ENCODE peak calls at places on chromosome 13, in five cellular contexts. One of them, this sample, is unnamed.
A peak's percentile ranks its signal among the peaks of the same experiment; 100 is the strongest.

GRCh38 chr13:106373989-106374572 is 161.4 kb downstream of the EFNB2 start:
- DNase-seq in mesenchymal stem cell: peak; percentile 84
- DNase-seq in trophoblast cell: no peak
- DNase-seq in H1: no peak
- DNase-seq in neuronal stem cell: no peak
- DNase-seq in this sample: peak; percentile 73

GRCh38 chr13:59450218-59450617 is 713.5 kb downstream of the DIAPH3 start:
- DNase-seq in neuronal stem cell: no peak
- DNase-seq in mesenchymal stem cell: no peak
- DNase-seq in H1: no peak
- DNase-seq in trophoblast cell: no peak
- DNase-seq in this sample: no peak

GRCh38 chr13:60135344-60135743 is 28.4 kb downstream of the DIAPH3 start:
- DNase-seq in H1: no peak
- DNase-seq in mesenchymal stem cell: peak; percentile 33
- DNase-seq in trophoblast cell: no peak
- DNase-seq in neuronal stem cell: no peak
- DNase-seq in this sample: no peak

GRCh38 chr13:98334620-98335205 is 157.6 kb upstream of the RNF113B start:
- DNase-seq in trophoblast cell: no peak
- DNase-seq in neuronal stem cell: no peak
- DNase-seq in mesenchymal stem cell: no peak
- DNase-seq in H1: no peak
- DNase-seq in this sample: no peak

GRCh38 chr13:26721251-26721939 is 39.2 kb downstream of the GPR12 start:
- DNase-seq in neuronal stem cell: no peak
- DNase-seq in mesenchymal stem cell: no peak
- DNase-seq in trophoblast cell: no peak
- DNase-seq in H1: no peak
- DNase-seq in this sample: no peak

GRCh38 chr13:45807520-45808099 is 43.9 kb downstream of the SIAH3 start:
- DNase-seq in mesenchymal stem cell: peak; percentile 62
- DNase-seq in trophoblast cell: peak; percentile 14
- DNase-seq in H1: no peak
- DNase-seq in neuronal stem cell: peak; percentile 37
- DNase-seq in this sample: peak; percentile 17

GRCh38 chr13:30800107-30800506 is 64.8 kb downstream of the ALOX5AP start:
- DNase-seq in neuronal stem cell: no peak
- DNase-seq in mesenchymal stem cell: no peak
- DNase-seq in H1: no peak
- DNase-seq in trophoblast cell: no peak
- DNase-seq in this sample: no peak

GRCh38 chr13:51342706-51343105 is 3.2 kb downstream of the SERPINE3 start:
- DNase-seq in H1: no peak
- DNase-seq in neuronal stem cell: no peak
- DNase-seq in trophoblast cell: no peak
- DNase-seq in mesenchymal stem cell: peak; percentile 26
- DNase-seq in this sample: peak; percentile 78

GRCh38 chr13:112068531-112069062 is 1.6 kb downstream of the SOX1 start:
- DNase-seq in trophoblast cell: no peak
- DNase-seq in H1: peak; percentile 66
- DNase-seq in mesenchymal stem cell: no peak
- DNase-seq in neuronal stem cell: no peak
- DNase-seq in this sample: no peak

GRCh38 chr13:78658630-78659449 is at the start of gene OBI1:
- DNase-seq in trophoblast cell: peak; percentile 76
- DNase-seq in neuronal stem cell: peak; percentile 74
- DNase-seq in mesenchymal stem cell: peak; percentile 91
- DNase-seq in H1: peak; percentile 90
- DNase-seq in this sample: peak; percentile 89

GRCh38 chr13:41365636-41366035 is 54.6 kb downstream of the NAA16 start:
- DNase-seq in neuronal stem cell: no peak
- DNase-seq in H1: no peak
- DNase-seq in mesenchymal stem cell: peak; percentile 70
- DNase-seq in trophoblast cell: no peak
- DNase-seq in this sample: peak; percentile 49

GRCh38 chr13:31699650-31700049 is 39.7 kb upstream of the RXFP2 start:
- DNase-seq in H1: no peak
- DNase-seq in trophoblast cell: no peak
- DNase-seq in neuronal stem cell: peak; percentile 23
- DNase-seq in mesenchymal stem cell: no peak
- DNase-seq in this sample: no peak

GRCh38 chr13:27952931-27953670 is 16.0 kb downstream of the CDX2 start:
- DNase-seq in H1: no peak
- DNase-seq in neuronal stem cell: no peak
- DNase-seq in trophoblast cell: peak; percentile 11
- DNase-seq in mesenchymal stem cell: no peak
- DNase-seq in this sample: no peak

GRCh38 chr13:51035469-51035868 is 75.6 kb downstream of the C13orf42 start:
- DNase-seq in trophoblast cell: no peak
- DNase-seq in mesenchymal stem cell: no peak
- DNase-seq in H1: peak; percentile 10
- DNase-seq in neuronal stem cell: no peak
- DNase-seq in this sample: no peak

GRCh38 chr13:20566424-20566916 is 487 bp upstream of the IFT88 start:
- DNase-seq in neuronal stem cell: no peak
- DNase-seq in mesenchymal stem cell: peak; percentile 84
- DNase-seq in H1: no peak
- DNase-seq in trophoblast cell: peak; percentile 87
- DNase-seq in this sample: peak; percentile 85

GRCh38 chr13:29497137-29497654 is 98.3 kb downstream of the SLC7A1 start:
- DNase-seq in mesenchymal stem cell: peak; percentile 70
- DNase-seq in trophoblast cell: no peak
- DNase-seq in neuronal stem cell: no peak
- DNase-seq in H1: no peak
- DNase-seq in this sample: peak; percentile 65

GRCh38 chr13:66036024-66036614 is 1194.0 kb downstream of the PCDH9 start:
- DNase-seq in trophoblast cell: no peak
- DNase-seq in mesenchymal stem cell: no peak
- DNase-seq in H1: no peak
- DNase-seq in neuronal stem cell: peak; percentile 44
- DNase-seq in this sample: peak; percentile 4

GRCh38 chr13:24459234-24459633 is 53.3 kb downstream of the PARP4 start:
- DNase-seq in H1: no peak
- DNase-seq in trophoblast cell: no peak
- DNase-seq in neuronal stem cell: no peak
- DNase-seq in mesenchymal stem cell: peak; percentile 61
- DNase-seq in this sample: peak; percentile 90

GRCh38 chr13:113324336-113324882 is 27.4 kb downstream of the LAMP1 start:
- DNase-seq in trophoblast cell: no peak
- DNase-seq in neuronal stem cell: no peak
- DNase-seq in H1: no peak
- DNase-seq in mesenchymal stem cell: no peak
- DNase-seq in this sample: no peak
- H3K36me3 ChIP-seq in trophoblast cell: peaks cover 47% of the 10 kb centered on the region
- H3K36me3 ChIP-seq in neuronal stem cell: peaks cover 37% of the 10 kb centered on the region
- H3K36me3 ChIP-seq in H1: peaks cover 19% of the 10 kb centered on the region
- H3K36me3 ChIP-seq in mesenchymal stem cell: peaks cover 60% of the 10 kb centered on the region
- H3K36me3 ChIP-seq in this sample: peaks cover 40% of the 10 kb centered on the region

DNA sequence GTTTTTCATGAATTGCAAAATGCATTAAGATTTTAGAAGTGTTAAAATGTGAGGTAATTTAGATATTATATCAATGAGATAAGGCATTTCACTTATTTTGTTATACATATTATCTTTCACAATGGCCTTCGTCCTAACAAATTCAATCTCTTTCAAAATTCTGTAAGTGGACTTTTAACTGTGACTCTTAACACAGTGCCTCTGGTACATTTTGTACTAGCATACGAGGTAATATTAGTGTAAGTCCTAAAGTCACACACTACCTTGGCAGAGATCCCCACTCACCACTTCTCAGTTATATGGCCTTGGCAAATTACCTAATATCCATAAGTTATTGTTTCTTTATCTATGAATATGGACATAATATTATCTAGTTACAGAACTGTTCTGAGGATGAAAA is 101.3 kb upstream of the SLITRK6 start:
- DNase-seq in mesenchymal stem cell: no peak
- DNase-seq in H1: no peak
- DNase-seq in trophoblast cell: no peak
- DNase-seq in neuronal stem cell: no peak
- DNase-seq in this sample: no peak
- H4K91ac ChIP-seq in mesenchymal stem cell: no peak overlapping the region
- H4K91ac ChIP-seq in H1: no peak overlapping the region
- H4K91ac ChIP-seq in trophoblast cell: no peak overlapping the region
- H4K91ac ChIP-seq in neuronal stem cell: no peak overlapping the region
- H4K91ac ChIP-seq in this sample: no peak overlapping the region

GRCh38 chr13:68888832-68889231 is 1218.8 kb upstream of the ATXN8OS start:
- DNase-seq in trophoblast cell: peak; percentile 29
- DNase-seq in H1: no peak
- DNase-seq in neuronal stem cell: no peak
- DNase-seq in mesenchymal stem cell: no peak
- DNase-seq in this sample: no peak
- H2BK120ac ChIP-seq in trophoblast cell: peak overlapping the region; percentile 83
- H2BK120ac ChIP-seq in H1: no peak overlapping the region
- H2BK120ac ChIP-seq in neuronal stem cell: no peak overlapping the region
- H2BK120ac ChIP-seq in mesenchymal stem cell: no peak overlapping the region
- H2BK120ac ChIP-seq in this sample: no peak overlapping the region

GRCh38 chr13:49539746-49540145 is 44.0 kb downstream of the PHF11 start:
- DNase-seq in H1: no peak
- DNase-seq in mesenchymal stem cell: no peak
- DNase-seq in neuronal stem cell: no peak
- DNase-seq in trophoblast cell: no peak
- DNase-seq in this sample: no peak
- H3K36me3 ChIP-seq in H1: peaks cover 3% of the 10 kb centered on the region
- H3K36me3 ChIP-seq in mesenchymal stem cell: no peaks in the 10 kb centered on the region
- H3K36me3 ChIP-seq in neuronal stem cell: peaks cover 7% of the 10 kb centered on the region
- H3K36me3 ChIP-seq in trophoblast cell: peaks cover 5% of the 10 kb centered on the region
- H3K36me3 ChIP-seq in this sample: peaks cover 14% of the 10 kb centered on the region

GRCh38 chr13:99691552-99691951 is 190.3 kb downstream of the TM9SF2 start:
- DNase-seq in mesenchymal stem cell: no peak
- DNase-seq in neuronal stem cell: no peak
- DNase-seq in H1: no peak
- DNase-seq in trophoblast cell: no peak
- DNase-seq in this sample: no peak

GRCh38 chr13:99692854-99693253 is 191.6 kb downstream of the TM9SF2 start:
- DNase-seq in neuronal stem cell: no peak
- DNase-seq in H1: no peak
- DNase-seq in trophoblast cell: no peak
- DNase-seq in mesenchymal stem cell: no peak
- DNase-seq in this sample: no peak

GRCh38 chr13:99693812-99694211 is 192.5 kb downstream of the TM9SF2 start:
- DNase-seq in neuronal stem cell: no peak
- DNase-seq in trophoblast cell: no peak
- DNase-seq in mesenchymal stem cell: no peak
- DNase-seq in H1: no peak
- DNase-seq in this sample: no peak

GRCh38 chr13:99694251-99694650 is 193.0 kb downstream of the TM9SF2 start:
- DNase-seq in H1: no peak
- DNase-seq in mesenchymal stem cell: no peak
- DNase-seq in trophoblast cell: no peak
- DNase-seq in neuronal stem cell: no peak
- DNase-seq in this sample: no peak

GRCh38 chr13:99693351-99693750 is 192.1 kb downstream of the TM9SF2 start:
- DNase-seq in H1: no peak
- DNase-seq in neuronal stem cell: no peak
- DNase-seq in trophoblast cell: no peak
- DNase-seq in mesenchymal stem cell: no peak
- DNase-seq in this sample: no peak
- H4K91ac ChIP-seq in H1: peak overlapping the region; percentile 45
- H4K91ac ChIP-seq in neuronal stem cell: no peak overlapping the region
- H4K91ac ChIP-seq in trophoblast cell: no peak overlapping the region
- H4K91ac ChIP-seq in mesenchymal stem cell: no peak overlapping the region
- H4K91ac ChIP-seq in this sample: no peak overlapping the region

GRCh38 chr13:33434676-33435075 is 149.1 kb upstream of the STARD13 start:
- DNase-seq in mesenchymal stem cell: no peak
- DNase-seq in neuronal stem cell: no peak
- DNase-seq in trophoblast cell: no peak
- DNase-seq in H1: no peak
- DNase-seq in this sample: no peak
- H2BK120ac ChIP-seq in mesenchymal stem cell: no peak overlapping the region
- H2BK120ac ChIP-seq in neuronal stem cell: no peak overlapping the region
- H2BK120ac ChIP-seq in trophoblast cell: no peak overlapping the region
- H2BK120ac ChIP-seq in H1: no peak overlapping the region
- H2BK120ac ChIP-seq in this sample: no peak overlapping the region

GRCh38 chr13:95605426-95606125 is 38.9 kb downstream of the DZIP1 start:
- DNase-seq in neuronal stem cell: no peak
- DNase-seq in H1: no peak
- DNase-seq in mesenchymal stem cell: no peak
- DNase-seq in trophoblast cell: no peak
- DNase-seq in this sample: no peak

GRCh38 chr13:95604534-95604915 is 40.0 kb downstream of the DZIP1 start:
- DNase-seq in H1: no peak
- DNase-seq in mesenchymal stem cell: no peak
- DNase-seq in neuronal stem cell: no peak
- DNase-seq in trophoblast cell: no peak
- DNase-seq in this sample: peak; percentile 18

GRCh38 chr13:95603887-95604533 is 40.5 kb downstream of the DZIP1 start:
- DNase-seq in H1: no peak
- DNase-seq in neuronal stem cell: no peak
- DNase-seq in trophoblast cell: no peak
- DNase-seq in mesenchymal stem cell: no peak
- DNase-seq in this sample: no peak

GRCh38 chr13:95601216-95601615 is 43.3 kb downstream of the DZIP1 start:
- DNase-seq in neuronal stem cell: no peak
- DNase-seq in mesenchymal stem cell: no peak
- DNase-seq in trophoblast cell: no peak
- DNase-seq in H1: no peak
- DNase-seq in this sample: no peak

DNA sequence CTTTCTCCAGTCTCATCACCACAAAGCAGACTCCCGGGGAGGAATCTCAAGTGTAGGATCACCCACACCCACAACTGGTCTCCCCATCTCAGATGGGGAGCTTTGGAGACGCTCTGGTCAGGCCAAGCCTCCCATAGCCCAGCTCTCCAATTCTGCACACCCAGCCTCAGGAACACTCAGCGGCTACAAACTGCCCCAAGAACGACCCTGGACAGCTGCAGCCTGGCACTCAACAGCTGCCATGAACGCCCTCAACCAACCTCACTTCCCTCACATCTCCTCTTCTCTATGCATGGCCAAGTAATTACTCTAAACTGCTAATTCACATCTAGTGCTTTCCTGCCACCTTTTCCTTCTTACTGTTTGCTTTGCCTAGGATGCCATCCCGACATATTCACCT is 42.6 kb downstream of the DZIP1 start:
- DNase-seq in trophoblast cell: no peak
- DNase-seq in neuronal stem cell: no peak
- DNase-seq in mesenchymal stem cell: no peak
- DNase-seq in H1: no peak
- DNase-seq in this sample: no peak
- H3K36me3 ChIP-seq in trophoblast cell: peaks cover 13% of the 10 kb centered on the region
- H3K36me3 ChIP-seq in neuronal stem cell: peaks cover 25% of the 10 kb centered on the region
- H3K36me3 ChIP-seq in mesenchymal stem cell: peaks cover 31% of the 10 kb centered on the region
- H3K36me3 ChIP-seq in H1: no peaks in the 10 kb centered on the region
- H3K36me3 ChIP-seq in this sample: peaks cover 34% of the 10 kb centered on the region

This sample was measured in IMR-90.